ENCODE peak calls at places on chromosomes 3 and 15, in ten cellular contexts. F, M, G, I, L, H, V, R, Q and U are unnamed samples.

GRCh38 chr3:110420158-110420641 is 651.4 kb upstream of the NECTIN3 start:
- DNase-seq in F (peak; percentile 87), M (no peak), G (peak; percentile 73), I (no peak), L (no peak), H (no peak), V (no peak), R (no peak), Q (no peak), U (peak; percentile 69)

GRCh38 chr3:119331661-119332060 is 37.5 kb downstream of the ARHGAP31 start:
- DNase-seq in F (peak; percentile 81), M (no peak), G (peak; percentile 46), I (no peak), L (no peak), H (no peak), V (no peak), R (no peak), Q (no peak), U (no peak)

GRCh38 chr3:12353796-12354505 is 65.1 kb downstream of the PPARG start:
- DNase-seq in F (peak; percentile 72), M (no peak), G (peak; percentile 29), I (no peak), L (no peak), H (peak; percentile 90), V (no peak), R (no peak), Q (no peak), U (peak; percentile 89)

GRCh38 chr3:106570426-106570825 is 701.6 kb upstream of the CBLB start:
- DNase-seq in F (no peak), M (no peak), G (peak; percentile 47), I (no peak), L (no peak), H (no peak), V (no peak), R (no peak), Q (no peak), U (no peak)

GRCh38 chr15:38503497-38503896 is 49.6 kb downstream of the FAM98B start:
- DNase-seq in F (no peak), M (no peak), G (no peak), I (no peak), L (no peak), H (no peak), V (no peak), R (peak; percentile 3), Q (no peak), U (no peak)

GRCh38 chr3:62159693-62160092 is 213.7 kb downstream of the FEZF2 start:
- DNase-seq in F (peak; percentile 70), M (peak; percentile 82), G (no peak), I (no peak), L (peak; percentile 86), H (no peak), V (no peak), R (no peak), Q (peak; percentile 33), U (no peak)

GRCh38 chr15:73941044-73941443 is 14.8 kb downstream of the LOXL1 start:
- DNase-seq in F (peak; percentile 83), M (no peak), G (peak; percentile 41), I (no peak), L (no peak), H (no peak), V (no peak), R (no peak), Q (no peak), U (peak; percentile 18)

GRCh38 chr3:194274424-194275085 is 76.6 kb downstream of the CPN2 start:
- DNase-seq in F (no peak), M (no peak), G (no peak), I (no peak), L (peak; percentile 20), H (peak; percentile 56), V (no peak), R (no peak), Q (no peak), U (peak; percentile 41)